ENCODE peak calls at places on chromosomes 13 and 19, in four cellular contexts. K, E, W and J are unnamed samples.
A peak's percentile ranks its signal among the peaks of the same experiment; 100 is the strongest.

GRCh38 chr19:3683405-3683865 is 16.8 kb downstream of the PIP5K1C start:
- DNase-seq in W (peak; percentile 44), E (no peak), K (no peak), J (peak; percentile 83)

GRCh38 chr13:102589291-102589822 is 7.4 kb upstream of the TPP2 start:
- DNase-seq in K (no peak), E (no peak), W (no peak), J (no peak)

GRCh38 chr13:30052127-30052526 is 201.7 kb upstream of the UBL3 start:
- DNase-seq in K (no peak), E (no peak), W (no peak), J (no peak)

GRCh38 chr13:31424130-31424729 is 224.5 kb downstream of the B3GLCT start:
- DNase-seq in E (peak; percentile 83), K (peak; percentile 77), W (peak; percentile 79), J (peak; percentile 85)

GRCh38 chr19:20167020-20167644 is at the start of gene ZNF486:
- DNase-seq in E (no peak), W (peak; percentile 95), K (peak; percentile 77), J (no peak)

GRCh38 chr13:74683411-74683810 is 549.2 kb upstream of the KLF12 start:
- DNase-seq in K (no peak), W (no peak), E (peak; percentile 31), J (peak; percentile 16)

GRCh38 chr19:7265963-7266362 is 28.3 kb downstream of the INSR start:
- DNase-seq in E (no peak), K (no peak), W (no peak), J (peak; percentile 56)

GRCh38 chr13:113743366-113744195 is 15.4 kb upstream of the TMEM255B start:
- DNase-seq in W (peak; percentile 44), E (no peak), K (no peak), J (no peak)

GRCh38 chr19:16527971-16528521 is 14.2 kb downstream of the CHERP start:
- DNase-seq in E (peak; percentile 25), K (no peak), W (no peak), J (no peak)

GRCh38 chr19:56053596-56053995 is 67.0 kb downstream of the NLRP5 start:
- DNase-seq in E (no peak), W (no peak), K (no peak), J (no peak)

GRCh38 chr13:99984463-99985242 is 3.1 kb downstream of the ZIC2 start:
- DNase-seq in W (no peak), K (no peak), E (no peak), J (no peak)

GRCh38 chr13:77250968-77251367 is 75.9 kb downstream of the MYCBP2 start:
- DNase-seq in E (no peak), W (no peak), K (no peak), J (no peak)

GRCh38 chr19:1079566-1080111 is 12.7 kb downstream of the ARHGAP45 start:
- DNase-seq in E (no peak), K (no peak), W (peak; percentile 60), J (no peak)

GRCh38 chr13:99228737-99229691 is 28.4 kb downstream of the UBAC2 start:
- DNase-seq in W (no peak), K (peak; percentile 53), E (peak; percentile 78), J (peak; percentile 9)

GRCh38 chr19:46913852-46914430 is 53.1 kb downstream of the ARHGAP35 start:
- DNase-seq in K (no peak), E (peak; percentile 34), W (no peak), J (no peak)

GRCh38 chr13:47241446-47241845 is 344.6 kb upstream of the HTR2A start:
- DNase-seq in K (no peak), E (no peak), W (no peak), J (no peak)

GRCh38 chr13:113020323-113021080 is 51.5 kb downstream of the MCF2L start:
- DNase-seq in E (no peak), W (no peak), K (no peak), J (no peak)

GRCh38 chr19:46480409-46480808 is 9.0 kb upstream of the PNMA8A start:
- DNase-seq in W (no peak), K (no peak), E (no peak), J (no peak)

GRCh38 chr13:113291997-113292862 is 4.8 kb upstream of the LAMP1 start:
- DNase-seq in K (no peak), W (no peak), E (peak; percentile 29), J (no peak)

GRCh38 chr19:56404705-56405056 is 549 bp downstream of the ZNF583 start:
- DNase-seq in K (no peak), E (no peak), W (no peak), J (no peak)

GRCh38 chr13:72805663-72806341 is 23.9 kb downstream of the PIBF1 start:
- DNase-seq in W (no peak), E (no peak), K (no peak), J (peak; percentile 16)

GRCh38 chr19:39310558-39311311 is 9.9 kb downstream of the LRFN1 start:
- DNase-seq in E (no peak), W (no peak), K (no peak), J (no peak)

GRCh38 chr19:37991176-37991835 is 84.3 kb downstream of the SIPA1L3 start:
- DNase-seq in K (no peak), E (no peak), W (no peak), J (no peak)

GRCh38 chr19:51271015-51271600 is 20.2 kb downstream of the SIGLECL1 start:
- DNase-seq in E (no peak), K (no peak), W (no peak), J (no peak)

GRCh38 chr19:33434090-33434885 is 60.8 kb downstream of the CEBPG start:
- DNase-seq in E (no peak), K (no peak), W (peak; percentile 32), J (no peak)

GRCh38 chr19:39645800-39646411 is 9.8 kb upstream of the LGALS16 start:
- DNase-seq in K (no peak), E (peak; percentile 22), W (no peak), J (peak; percentile 49)

GRCh38 chr13:34822681-34823080 is 119.4 kb upstream of the NBEA start:
- DNase-seq in K (no peak), W (no peak), E (no peak), J (no peak)

GRCh38 chr13:109196896-109197295 is 567.5 kb downstream of the MYO16 start:
- DNase-seq in E (no peak), W (no peak), K (no peak), J (no peak)

GRCh38 chr19:14381689-14382474 is 638 bp downstream of the ADGRE5 start:
- DNase-seq in E (peak; percentile 69), K (peak; percentile 46), W (peak; percentile 57), J (peak; percentile 57)

GRCh38 chr13:41311607-41312500 is 787 bp downstream of the NAA16 start:
- DNase-seq in K (peak; percentile 33), E (peak; percentile 35), W (peak; percentile 82), J (peak; percentile 45)

GRCh38 chr19:13060964-13061927 is 41.4 kb downstream of the LYL1 start:
- DNase-seq in K (peak; percentile 81), E (peak; percentile 95), W (peak; percentile 95), J (peak; percentile 81)

GRCh38 chr19:30151081-30151480 is 209.0 kb downstream of the URI1 start:
- DNase-seq in K (no peak), W (no peak), E (no peak), J (no peak)

GRCh38 chr19:52331757-52332156 is 4.3 kb upstream of the ZNF610 start:
- DNase-seq in K (no peak), W (no peak), E (no peak), J (no peak)

GRCh38 chr19:55081773-55082022 is 6.0 kb downstream of the EPS8L1 start:
- DNase-seq in W (no peak), E (no peak), K (no peak), J (no peak)

GRCh38 chr13:49995535-49996165 is 1.2 kb upstream of the TRIM13 start:
- DNase-seq in E (no peak), K (no peak), W (no peak), J (no peak)

GRCh38 chr13:94556016-94556415 is 39.9 kb downstream of the TGDS start:
- DNase-seq in W (no peak), E (no peak), K (no peak), J (no peak)

GRCh38 chr19:51091895-51092873 is 9.5 kb upstream of the KLK14 start:
- DNase-seq in E (peak; percentile 58), K (no peak), W (no peak), J (no peak)

GRCh38 chr13:65336106-65336603 is 1894.0 kb downstream of the PCDH9 start:
- DNase-seq in E (no peak), K (no peak), W (no peak), J (no peak)

DNA sequence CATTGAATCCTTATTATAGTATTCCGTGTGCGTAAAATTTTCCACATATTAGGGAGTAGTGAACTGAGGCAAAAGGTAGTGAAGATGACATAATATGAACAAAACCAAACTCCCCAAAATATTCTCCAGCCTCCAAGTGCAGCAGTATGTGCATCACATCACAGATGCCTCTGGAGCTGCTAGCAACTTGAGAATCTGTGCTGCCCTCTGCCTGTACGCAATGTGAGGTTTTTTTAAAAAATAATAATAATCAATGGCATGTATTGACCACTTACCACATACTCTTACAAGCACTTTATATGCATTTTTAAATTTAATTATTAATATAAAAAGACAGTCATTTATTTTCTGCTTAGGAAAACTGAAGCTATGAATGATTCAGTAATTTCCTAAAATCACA is 583.0 kb upstream of the SPRY2 start:
- DNase-seq in E (no peak), W (no peak), K (no peak), J (peak; percentile 21)
- TF ChIP-seq CTCF in E (peak; percentile 27), W (no peak), K (no peak), J (no peak)

GRCh38 chr13:100987993-100988392 is 313.4 kb upstream of the TMTC4 start:
- DNase-seq in W (no peak), K (no peak), E (peak; percentile 27), J (peak; percentile 49)
- TF ChIP-seq CTCF in W (no peak), K (no peak), E (peak; percentile 37), J (no peak)

DNA sequence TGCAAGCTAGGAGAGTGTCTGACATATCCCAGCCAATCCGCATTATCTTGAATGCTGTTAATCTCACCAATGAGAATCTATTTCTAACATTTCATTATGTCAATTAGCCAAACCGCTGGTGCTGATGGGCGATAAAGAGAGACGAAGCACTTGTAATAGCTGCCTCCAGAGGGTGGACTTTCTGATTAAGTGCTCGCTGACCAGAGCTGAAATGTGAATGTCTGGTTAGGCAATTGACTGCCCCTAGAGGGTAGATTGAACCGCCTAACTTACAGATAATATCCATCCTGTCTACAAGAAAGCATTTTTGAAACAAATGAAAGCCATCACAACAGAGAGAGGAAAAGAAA is 552 bp upstream of the GRWD1 start:
- DNase-seq in E (peak; percentile 61), W (no peak), K (peak; percentile 91), J (peak; percentile 90)
- TF ChIP-seq CTCF in E (peak; percentile 58), W (peak; percentile 19), K (peak; percentile 77), J (peak; percentile 52)

DNA sequence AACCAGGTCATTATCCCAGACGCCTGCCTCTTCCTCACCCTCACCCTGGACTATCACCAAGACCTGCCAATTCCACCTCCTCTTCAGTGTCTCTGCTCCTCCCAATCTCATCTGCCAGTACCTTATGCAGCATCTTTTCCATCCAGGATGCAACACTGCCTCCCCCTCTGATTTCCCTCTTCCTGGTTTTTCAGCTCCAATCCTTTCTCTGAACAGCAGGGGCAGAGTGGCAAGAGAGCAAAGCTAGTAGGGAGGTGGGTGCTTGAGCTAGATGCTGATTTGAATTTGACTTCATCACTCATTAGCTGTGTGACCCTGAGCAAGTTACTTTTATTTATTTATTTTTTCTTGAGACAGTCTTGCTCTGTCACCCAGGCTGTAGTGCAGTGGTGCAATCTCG is 25.6 kb upstream of the CABP5 start:
- DNase-seq in W (no peak), E (no peak), K (no peak), J (no peak)
- TF ChIP-seq CTCF in W (no peak), E (no peak), K (no peak), J (no peak)

GRCh38 chr19:45401815-45402468 is 2.9 kb downstream of the PPP1R13L start:
- DNase-seq in E (no peak), W (no peak), K (no peak), J (no peak)
- TF ChIP-seq CTCF in E (no peak), W (no peak), K (no peak), J (peak; percentile 54)